ENCODE peak calls at places on chromosomes 2 and 18, in six cellular contexts. Z is activated naive CD8-positive, alpha-beta T cell treated with anti-CD3 and anti-CD28 coated beads for 36 hours; Q is PC-3; N is left kidney; C is stimulated activated CD4-positive, alpha-beta T cell treated with anti-CD3 and anti-CD28 coated beads, Interleukin-1b, Interleukin-23, amount 100 ng/mL, for 4 hours; T is Kasumi-1. E is an unnamed sample.

GRCh38 chr2:12106440-12107080 is 360.1 kb downstream of the LPIN1 start:
- DNase-seq in N (no peak), Q (peak), C (peak), T (peak), Z (peak), E (no peak)

GRCh38 chr2:109447811-109448210 is 166.0 kb downstream of the SEPTIN10 start:
- DNase-seq in N (no peak), T (no peak), Q (no peak), Z (no peak), C (no peak), E (no peak)

GRCh38 chr2:165214093-165214492 is 10.2 kb upstream of the SCN3A start:
- DNase-seq in C (no peak), N (no peak), Q (no peak), T (no peak), Z (no peak), E (no peak)

GRCh38 chr18:7122376-7122775 is 4.8 kb upstream of the LAMA1 start:
- DNase-seq in Z (no peak), N (no peak), T (no peak), Q (no peak), C (no peak), E (no peak)

GRCh38 chr2:208407667-208408066 is 1.1 kb downstream of the PTH2R start:
- DNase-seq in Q (peak), N (peak), Z (no peak), C (no peak), T (no peak), E (no peak)

GRCh38 chr18:33440011-33440383 is 524 bp downstream of the CCDC178 start:
- DNase-seq in Q (peak), Z (no peak), T (no peak), N (peak), C (no peak), E (no peak)

GRCh38 chr2:158748925-158749590 is 46.1 kb upstream of the DAPL1 start:
- DNase-seq in Z (no peak), C (no peak), Q (no peak), N (no peak), T (no peak), E (no peak)

GRCh38 chr2:218398437-218399390 is 954 bp upstream of the CTDSP1 start:
- DNase-seq in C (peak), N (peak), Q (peak), Z (peak), T (no peak), E (peak)

GRCh38 chr18:58045265-58046086 is 1.4 kb downstream of the NEDD4L start:
- DNase-seq in Z (peak), N (peak), C (peak), T (peak), Q (peak), E (peak)

GRCh38 chr2:96636772-96637171 is 1.3 kb downstream of the KANSL3 start:
- DNase-seq in C (no peak), T (no peak), Z (peak), N (peak), Q (peak), E (no peak)

GRCh38 chr2:42924436-42924897 is 132.1 kb upstream of the HAAO start:
- DNase-seq in Q (no peak), C (no peak), N (no peak), Z (no peak), T (no peak), E (no peak)

GRCh38 chr2:208015475-208015874 is 9.9 kb downstream of the PLEKHM3 start:
- DNase-seq in Q (peak), C (no peak), Z (no peak), N (no peak), T (no peak), E (no peak)

GRCh38 chr18:80034852-80035406 is 695 bp downstream of the RBFA start:
- DNase-seq in Z (no peak), T (peak), Q (peak), C (no peak), N (peak), E (no peak)

E was measured in activated gamma-delta T cell.